ENCODE peak calls at places on chromosome 5, in eight cellular contexts. C is lower leg skin; F is AG09319; S is naive thymus-derived CD4-positive, alpha-beta T cell; Y is lower lobe of right lung; Q is HTR-8/SVneo; D is GM03348; X is NCI-H69. O is an unnamed sample.
A peak's percentile ranks its signal among the peaks of the same experiment; 100 is the strongest.

GRCh38 chr5:74401566-74402320 is 238.8 kb downstream of the ENC1 start:
- DNase-seq in C (no peak), F (no peak), S (no peak), Y (no peak), Q (no peak), D (no peak), X (no peak), O (no peak)

GRCh38 chr5:175847503-175847902 is 23.9 kb upstream of the CPLX2 start:
- DNase-seq in C (no peak), F (no peak), S (no peak), Y (no peak), Q (no peak), D (peak; percentile 26), X (peak; percentile 54), O (no peak)

GRCh38 chr5:150540615-150541396 is 32.9 kb downstream of the NDST1 start:
- DNase-seq in C (peak; percentile 81), F (peak; percentile 43), S (no peak), Y (no peak), Q (no peak), D (peak; percentile 65), X (no peak), O (no peak)

GRCh38 chr5:1330146-1330846 is 14.6 kb downstream of the CLPTM1L start:
- DNase-seq in C (peak; percentile 93), F (no peak), S (no peak), Y (peak; percentile 82), Q (no peak), D (no peak), X (no peak), O (peak; percentile 94)

GRCh38 chr5:124745367-124746251 is 830 bp downstream of the ZNF608 start:
- DNase-seq in C (no peak), F (no peak), S (no peak), Y (no peak), Q (no peak), D (no peak), X (peak; percentile 75), O (peak; percentile 24)

GRCh38 chr5:144284931-144285330 is 114.3 kb downstream of the KCTD16 start:
- DNase-seq in C (no peak), F (no peak), S (no peak), Y (no peak), Q (no peak), D (no peak), X (no peak), O (no peak)

GRCh38 chr5:7991125-7991821 is 122.3 kb downstream of the MTRR start:
- DNase-seq in C (no peak), F (no peak), S (no peak), Y (no peak), Q (no peak), D (no peak), X (peak; percentile 51), O (no peak)

GRCh38 chr5:142508027-142508426 is 177.9 kb downstream of the FGF1 start:
- DNase-seq in C (peak; percentile 52), F (no peak), S (no peak), Y (peak; percentile 55), Q (no peak), D (no peak), X (no peak), O (no peak)

GRCh38 chr5:36491860-36492259 is 114.5 kb upstream of the SLC1A3 start:
- DNase-seq in C (no peak), F (no peak), S (no peak), Y (peak; percentile 42), Q (no peak), D (peak; percentile 16), X (no peak), O (no peak)

GRCh38 chr5:30000231-30000630 is 1193.3 kb upstream of the CDH6 start:
- DNase-seq in C (no peak), F (no peak), S (no peak), Y (no peak), Q (no peak), D (no peak), X (no peak), O (no peak)

GRCh38 chr5:151770383-151771258 is 1.1 kb upstream of the G3BP1 start:
- DNase-seq in C (peak; percentile 96), F (peak; percentile 30), S (no peak), Y (peak; percentile 83), Q (no peak), D (peak; percentile 77), X (peak; percentile 89), O (peak; percentile 84)

GRCh38 chr5:139104577-139105271 is 93.4 kb downstream of the SIL1 start:
- DNase-seq in C (peak; percentile 91), F (peak; percentile 87), S (no peak), Y (no peak), Q (no peak), D (peak; percentile 97), X (peak; percentile 63), O (no peak)

GRCh38 chr5:142438573-142438972 is 113.8 kb upstream of the SPRY4 start:
- DNase-seq in C (peak; percentile 12), F (no peak), S (no peak), Y (no peak), Q (no peak), D (peak; percentile 55), X (no peak), O (no peak)

GRCh38 chr5:172179032-172179989 is 8.7 kb downstream of the STK10 start:
- DNase-seq in C (no peak), F (no peak), S (peak; percentile 66), Y (no peak), Q (peak; percentile 57), D (no peak), X (no peak), O (peak; percentile 79)

GRCh38 chr5:177479774-177480173 is 6.3 kb upstream of the DBN1 start:
- DNase-seq in C (no peak), F (no peak), S (no peak), Y (no peak), Q (no peak), D (no peak), X (no peak), O (no peak)

O was measured in foreskin melanocyte.